ENCODE peak calls at places on chromosomes 3 and 15, in six cellular contexts. One of them, this sample, is unnamed.

GRCh38 chr3:15845475-15845874 is 47.7 kb upstream of the ANKRD28 start:
- DNase-seq in Right ventricle myocardium superior: no peak
- DNase-seq in stimulated activated CD8-positive, alpha-beta memory T cell treated with anti-CD3 and anti-CD28 coated beads, Interleukin-4, amount 100 ng/mL, for 4 hours: no peak
- DNase-seq in astrocyte of the spinal cord: no peak
- DNase-seq in MCF 10A: no peak
- DNase-seq in activated CD8-positive, alpha-beta memory T cell treated with anti-CD3 and anti-CD28 coated beads for 24 hours: no peak
- DNase-seq in this sample: no peak

GRCh38 chr15:63277893-63278505 is 594 bp downstream of the APH1B start:
- DNase-seq in activated CD8-positive, alpha-beta memory T cell treated with anti-CD3 and anti-CD28 coated beads for 24 hours: no peak
- DNase-seq in MCF 10A: no peak
- DNase-seq in Right ventricle myocardium superior: no peak
- DNase-seq in stimulated activated CD8-positive, alpha-beta memory T cell treated with anti-CD3 and anti-CD28 coated beads, Interleukin-4, amount 100 ng/mL, for 4 hours: no peak
- DNase-seq in astrocyte of the spinal cord: no peak
- DNase-seq in this sample: no peak

GRCh38 chr15:95690631-95691340 is 639.7 kb upstream of the NR2F2 start:
- DNase-seq in MCF 10A: no peak
- DNase-seq in Right ventricle myocardium superior: no peak
- DNase-seq in astrocyte of the spinal cord: no peak
- DNase-seq in stimulated activated CD8-positive, alpha-beta memory T cell treated with anti-CD3 and anti-CD28 coated beads, Interleukin-4, amount 100 ng/mL, for 4 hours: no peak
- DNase-seq in activated CD8-positive, alpha-beta memory T cell treated with anti-CD3 and anti-CD28 coated beads for 24 hours: no peak
- DNase-seq in this sample: no peak

GRCh38 chr15:59283717-59284336 is 77.2 kb downstream of the LDHAL6B start:
- DNase-seq in MCF 10A: peak
- DNase-seq in activated CD8-positive, alpha-beta memory T cell treated with anti-CD3 and anti-CD28 coated beads for 24 hours: no peak
- DNase-seq in astrocyte of the spinal cord: no peak
- DNase-seq in Right ventricle myocardium superior: no peak
- DNase-seq in stimulated activated CD8-positive, alpha-beta memory T cell treated with anti-CD3 and anti-CD28 coated beads, Interleukin-4, amount 100 ng/mL, for 4 hours: no peak
- DNase-seq in this sample: no peak

GRCh38 chr3:31636693-31637442 is 104.1 kb downstream of the STT3B start:
- DNase-seq in MCF 10A: no peak
- DNase-seq in activated CD8-positive, alpha-beta memory T cell treated with anti-CD3 and anti-CD28 coated beads for 24 hours: no peak
- DNase-seq in astrocyte of the spinal cord: no peak
- DNase-seq in Right ventricle myocardium superior: no peak
- DNase-seq in stimulated activated CD8-positive, alpha-beta memory T cell treated with anti-CD3 and anti-CD28 coated beads, Interleukin-4, amount 100 ng/mL, for 4 hours: no peak
- DNase-seq in this sample: no peak

GRCh38 chr15:40511472-40512133 is 40.8 kb downstream of the CHST14 start:
- DNase-seq in astrocyte of the spinal cord: peak
- DNase-seq in activated CD8-positive, alpha-beta memory T cell treated with anti-CD3 and anti-CD28 coated beads for 24 hours: peak
- DNase-seq in MCF 10A: peak
- DNase-seq in Right ventricle myocardium superior: peak
- DNase-seq in stimulated activated CD8-positive, alpha-beta memory T cell treated with anti-CD3 and anti-CD28 coated beads, Interleukin-4, amount 100 ng/mL, for 4 hours: no peak
- DNase-seq in this sample: no peak

GRCh38 chr3:12751548-12751947 is 7.5 kb downstream of the TMEM40 start:
- DNase-seq in MCF 10A: peak
- DNase-seq in stimulated activated CD8-positive, alpha-beta memory T cell treated with anti-CD3 and anti-CD28 coated beads, Interleukin-4, amount 100 ng/mL, for 4 hours: no peak
- DNase-seq in astrocyte of the spinal cord: no peak
- DNase-seq in Right ventricle myocardium superior: no peak
- DNase-seq in activated CD8-positive, alpha-beta memory T cell treated with anti-CD3 and anti-CD28 coated beads for 24 hours: no peak
- DNase-seq in this sample: no peak

GRCh38 chr3:28267984-28268849 is 26.8 kb downstream of the CMC1 start:
- DNase-seq in stimulated activated CD8-positive, alpha-beta memory T cell treated with anti-CD3 and anti-CD28 coated beads, Interleukin-4, amount 100 ng/mL, for 4 hours: no peak
- DNase-seq in activated CD8-positive, alpha-beta memory T cell treated with anti-CD3 and anti-CD28 coated beads for 24 hours: no peak
- DNase-seq in astrocyte of the spinal cord: no peak
- DNase-seq in MCF 10A: peak
- DNase-seq in Right ventricle myocardium superior: no peak
- DNase-seq in this sample: no peak

GRCh38 chr15:70025413-70026296 is 72.1 kb downstream of the TLE3 start:
- DNase-seq in astrocyte of the spinal cord: no peak
- DNase-seq in MCF 10A: no peak
- DNase-seq in activated CD8-positive, alpha-beta memory T cell treated with anti-CD3 and anti-CD28 coated beads for 24 hours: no peak
- DNase-seq in Right ventricle myocardium superior: no peak
- DNase-seq in stimulated activated CD8-positive, alpha-beta memory T cell treated with anti-CD3 and anti-CD28 coated beads, Interleukin-4, amount 100 ng/mL, for 4 hours: no peak
- DNase-seq in this sample: no peak

GRCh38 chr15:64092075-64092820 is 1.4 kb downstream of the CIAO2A start:
- DNase-seq in activated CD8-positive, alpha-beta memory T cell treated with anti-CD3 and anti-CD28 coated beads for 24 hours: no peak
- DNase-seq in Right ventricle myocardium superior: no peak
- DNase-seq in MCF 10A: peak
- DNase-seq in astrocyte of the spinal cord: no peak
- DNase-seq in stimulated activated CD8-positive, alpha-beta memory T cell treated with anti-CD3 and anti-CD28 coated beads, Interleukin-4, amount 100 ng/mL, for 4 hours: no peak
- DNase-seq in this sample: no peak

GRCh38 chr15:35139822-35140221 is 54.7 kb upstream of the NANOGP8 start:
- DNase-seq in astrocyte of the spinal cord: no peak
- DNase-seq in stimulated activated CD8-positive, alpha-beta memory T cell treated with anti-CD3 and anti-CD28 coated beads, Interleukin-4, amount 100 ng/mL, for 4 hours: no peak
- DNase-seq in Right ventricle myocardium superior: no peak
- DNase-seq in MCF 10A: peak
- DNase-seq in activated CD8-positive, alpha-beta memory T cell treated with anti-CD3 and anti-CD28 coated beads for 24 hours: no peak
- DNase-seq in this sample: no peak

GRCh38 chr3:189573004-189573403 is 58.2 kb upstream of the TP63 start:
- DNase-seq in stimulated activated CD8-positive, alpha-beta memory T cell treated with anti-CD3 and anti-CD28 coated beads, Interleukin-4, amount 100 ng/mL, for 4 hours: no peak
- DNase-seq in astrocyte of the spinal cord: no peak
- DNase-seq in Right ventricle myocardium superior: no peak
- DNase-seq in MCF 10A: no peak
- DNase-seq in activated CD8-positive, alpha-beta memory T cell treated with anti-CD3 and anti-CD28 coated beads for 24 hours: no peak
- DNase-seq in this sample: no peak

GRCh38 chr3:182618981-182619591 is 174.2 kb upstream of the ATP11B start:
- DNase-seq in astrocyte of the spinal cord: peak
- DNase-seq in MCF 10A: peak
- DNase-seq in activated CD8-positive, alpha-beta memory T cell treated with anti-CD3 and anti-CD28 coated beads for 24 hours: no peak
- DNase-seq in Right ventricle myocardium superior: no peak
- DNase-seq in stimulated activated CD8-positive, alpha-beta memory T cell treated with anti-CD3 and anti-CD28 coated beads, Interleukin-4, amount 100 ng/mL, for 4 hours: no peak
- DNase-seq in this sample: peak

GRCh38 chr3:42226470-42227425 is 39.2 kb downstream of the CCK start:
- DNase-seq in Right ventricle myocardium superior: no peak
- DNase-seq in activated CD8-positive, alpha-beta memory T cell treated with anti-CD3 and anti-CD28 coated beads for 24 hours: no peak
- DNase-seq in stimulated activated CD8-positive, alpha-beta memory T cell treated with anti-CD3 and anti-CD28 coated beads, Interleukin-4, amount 100 ng/mL, for 4 hours: no peak
- DNase-seq in MCF 10A: peak
- DNase-seq in astrocyte of the spinal cord: no peak
- DNase-seq in this sample: no peak

GRCh38 chr15:75098371-75098770 is 75.0 kb downstream of the PPCDC start:
- DNase-seq in astrocyte of the spinal cord: no peak
- DNase-seq in MCF 10A: no peak
- DNase-seq in stimulated activated CD8-positive, alpha-beta memory T cell treated with anti-CD3 and anti-CD28 coated beads, Interleukin-4, amount 100 ng/mL, for 4 hours: no peak
- DNase-seq in Right ventricle myocardium superior: no peak
- DNase-seq in activated CD8-positive, alpha-beta memory T cell treated with anti-CD3 and anti-CD28 coated beads for 24 hours: no peak
- DNase-seq in this sample: no peak

GRCh38 chr3:32457971-32458471 is 44.6 kb downstream of the CMTM6 start:
- DNase-seq in astrocyte of the spinal cord: no peak
- DNase-seq in activated CD8-positive, alpha-beta memory T cell treated with anti-CD3 and anti-CD28 coated beads for 24 hours: peak
- DNase-seq in MCF 10A: no peak
- DNase-seq in Right ventricle myocardium superior: no peak
- DNase-seq in stimulated activated CD8-positive, alpha-beta memory T cell treated with anti-CD3 and anti-CD28 coated beads, Interleukin-4, amount 100 ng/mL, for 4 hours: no peak
- DNase-seq in this sample: no peak

GRCh38 chr3:41143421-41144031 is 55.8 kb upstream of the CTNNB1 start:
- DNase-seq in astrocyte of the spinal cord: no peak
- DNase-seq in MCF 10A: no peak
- DNase-seq in stimulated activated CD8-positive, alpha-beta memory T cell treated with anti-CD3 and anti-CD28 coated beads, Interleukin-4, amount 100 ng/mL, for 4 hours: no peak
- DNase-seq in activated CD8-positive, alpha-beta memory T cell treated with anti-CD3 and anti-CD28 coated beads for 24 hours: no peak
- DNase-seq in Right ventricle myocardium superior: no peak
- DNase-seq in this sample: no peak

GRCh38 chr3:33089515-33089914 is 7.4 kb downstream of the GLB1 start:
- DNase-seq in stimulated activated CD8-positive, alpha-beta memory T cell treated with anti-CD3 and anti-CD28 coated beads, Interleukin-4, amount 100 ng/mL, for 4 hours: no peak
- DNase-seq in astrocyte of the spinal cord: no peak
- DNase-seq in MCF 10A: no peak
- DNase-seq in activated CD8-positive, alpha-beta memory T cell treated with anti-CD3 and anti-CD28 coated beads for 24 hours: no peak
- DNase-seq in Right ventricle myocardium superior: no peak
- DNase-seq in this sample: no peak

GRCh38 chr15:72197460-72198409 is at the start of gene GRAMD2A:
- DNase-seq in stimulated activated CD8-positive, alpha-beta memory T cell treated with anti-CD3 and anti-CD28 coated beads, Interleukin-4, amount 100 ng/mL, for 4 hours: no peak
- DNase-seq in activated CD8-positive, alpha-beta memory T cell treated with anti-CD3 and anti-CD28 coated beads for 24 hours: peak
- DNase-seq in Right ventricle myocardium superior: no peak
- DNase-seq in astrocyte of the spinal cord: peak
- DNase-seq in MCF 10A: peak
- DNase-seq in this sample: no peak

GRCh38 chr3:9448643-9449042 is 51.2 kb downstream of the SETD5 start:
- DNase-seq in astrocyte of the spinal cord: no peak
- DNase-seq in stimulated activated CD8-positive, alpha-beta memory T cell treated with anti-CD3 and anti-CD28 coated beads, Interleukin-4, amount 100 ng/mL, for 4 hours: no peak
- DNase-seq in Right ventricle myocardium superior: no peak
- DNase-seq in activated CD8-positive, alpha-beta memory T cell treated with anti-CD3 and anti-CD28 coated beads for 24 hours: no peak
- DNase-seq in MCF 10A: no peak
- DNase-seq in this sample: no peak

This sample was measured in NCI-H187.